ENCODE peak calls at places on chromosomes 13 and 19, in eight cellular contexts. One of them, this sample, is unnamed.

GRCh38 chr19:49272204-49272603 is 52.8 kb downstream of the SLC6A16 start:
- DNase-seq in SK-N-SH: no peak
- DNase-seq in RKO: peak
- DNase-seq in HFF-Myc: peak
- DNase-seq in stimulated activated CD4-positive, alpha-beta T cell treated with anti-CD3 and anti-CD28 coated beads, TNF-alpha, amount 100 ng/mL, for 48 hours: no peak
- DNase-seq in germinal center: no peak
- DNase-seq in activated T-cell treated with anti-CD3 and anti-CD28 coated beads for 1 hour: no peak
- DNase-seq in NCI-H1092 treated with DMSO at 0.1 percent for 48 hours: no peak
- DNase-seq in this sample: peak

GRCh38 chr19:8550070-8550469 is 27.2 kb downstream of the MYO1F start:
- DNase-seq in SK-N-SH: no peak
- DNase-seq in RKO: no peak
- DNase-seq in HFF-Myc: no peak
- DNase-seq in stimulated activated CD4-positive, alpha-beta T cell treated with anti-CD3 and anti-CD28 coated beads, TNF-alpha, amount 100 ng/mL, for 48 hours: no peak
- DNase-seq in germinal center: no peak
- DNase-seq in activated T-cell treated with anti-CD3 and anti-CD28 coated beads for 1 hour: no peak
- DNase-seq in NCI-H1092 treated with DMSO at 0.1 percent for 48 hours: no peak
- DNase-seq in this sample: no peak

GRCh38 chr13:99778500-99778899 is 193.1 kb downstream of the ZIC5 start:
- DNase-seq in SK-N-SH: no peak
- DNase-seq in RKO: no peak
- DNase-seq in HFF-Myc: no peak
- DNase-seq in stimulated activated CD4-positive, alpha-beta T cell treated with anti-CD3 and anti-CD28 coated beads, TNF-alpha, amount 100 ng/mL, for 48 hours: no peak
- DNase-seq in germinal center: no peak
- DNase-seq in activated T-cell treated with anti-CD3 and anti-CD28 coated beads for 1 hour: no peak
- DNase-seq in NCI-H1092 treated with DMSO at 0.1 percent for 48 hours: no peak
- DNase-seq in this sample: peak

GRCh38 chr19:50152578-50152977 is 10.5 kb downstream of the IZUMO2 start:
- DNase-seq in SK-N-SH: no peak
- DNase-seq in RKO: no peak
- DNase-seq in HFF-Myc: no peak
- DNase-seq in stimulated activated CD4-positive, alpha-beta T cell treated with anti-CD3 and anti-CD28 coated beads, TNF-alpha, amount 100 ng/mL, for 48 hours: no peak
- DNase-seq in germinal center: no peak
- DNase-seq in activated T-cell treated with anti-CD3 and anti-CD28 coated beads for 1 hour: no peak
- DNase-seq in NCI-H1092 treated with DMSO at 0.1 percent for 48 hours: no peak
- DNase-seq in this sample: no peak

GRCh38 chr19:7909471-7910067 is 5.1 kb upstream of the TGFBR3L start:
- DNase-seq in SK-N-SH: no peak
- DNase-seq in RKO: no peak
- DNase-seq in HFF-Myc: no peak
- DNase-seq in stimulated activated CD4-positive, alpha-beta T cell treated with anti-CD3 and anti-CD28 coated beads, TNF-alpha, amount 100 ng/mL, for 48 hours: no peak
- DNase-seq in germinal center: no peak
- DNase-seq in activated T-cell treated with anti-CD3 and anti-CD28 coated beads for 1 hour: no peak
- DNase-seq in NCI-H1092 treated with DMSO at 0.1 percent for 48 hours: no peak
- DNase-seq in this sample: no peak

GRCh38 chr19:31253816-31254551 is 95.3 kb downstream of the TSHZ3 start:
- DNase-seq in SK-N-SH: no peak
- DNase-seq in RKO: no peak
- DNase-seq in HFF-Myc: no peak
- DNase-seq in stimulated activated CD4-positive, alpha-beta T cell treated with anti-CD3 and anti-CD28 coated beads, TNF-alpha, amount 100 ng/mL, for 48 hours: no peak
- DNase-seq in germinal center: no peak
- DNase-seq in activated T-cell treated with anti-CD3 and anti-CD28 coated beads for 1 hour: no peak
- DNase-seq in NCI-H1092 treated with DMSO at 0.1 percent for 48 hours: no peak
- DNase-seq in this sample: peak

GRCh38 chr13:112105244-112105681 is 38.3 kb downstream of the SOX1 start:
- DNase-seq in SK-N-SH: no peak
- DNase-seq in RKO: no peak
- DNase-seq in HFF-Myc: no peak
- DNase-seq in stimulated activated CD4-positive, alpha-beta T cell treated with anti-CD3 and anti-CD28 coated beads, TNF-alpha, amount 100 ng/mL, for 48 hours: no peak
- DNase-seq in germinal center: no peak
- DNase-seq in activated T-cell treated with anti-CD3 and anti-CD28 coated beads for 1 hour: no peak
- DNase-seq in NCI-H1092 treated with DMSO at 0.1 percent for 48 hours: no peak
- DNase-seq in this sample: no peak

GRCh38 chr13:28161370-28161769 is 23.0 kb downstream of the PAN3 start:
- DNase-seq in SK-N-SH: no peak
- DNase-seq in RKO: peak
- DNase-seq in HFF-Myc: no peak
- DNase-seq in stimulated activated CD4-positive, alpha-beta T cell treated with anti-CD3 and anti-CD28 coated beads, TNF-alpha, amount 100 ng/mL, for 48 hours: no peak
- DNase-seq in germinal center: no peak
- DNase-seq in activated T-cell treated with anti-CD3 and anti-CD28 coated beads for 1 hour: no peak
- DNase-seq in NCI-H1092 treated with DMSO at 0.1 percent for 48 hours: no peak
- DNase-seq in this sample: peak

GRCh38 chr13:96089749-96090239 is at the start of gene HS6ST3:
- DNase-seq in SK-N-SH: peak
- DNase-seq in RKO: no peak
- DNase-seq in HFF-Myc: no peak
- DNase-seq in stimulated activated CD4-positive, alpha-beta T cell treated with anti-CD3 and anti-CD28 coated beads, TNF-alpha, amount 100 ng/mL, for 48 hours: no peak
- DNase-seq in germinal center: peak
- DNase-seq in activated T-cell treated with anti-CD3 and anti-CD28 coated beads for 1 hour: no peak
- DNase-seq in NCI-H1092 treated with DMSO at 0.1 percent for 48 hours: peak
- DNase-seq in this sample: peak

GRCh38 chr19:30464162-30464561 is 92.0 kb downstream of the ZNF536 start:
- DNase-seq in SK-N-SH: no peak
- DNase-seq in RKO: no peak
- DNase-seq in HFF-Myc: no peak
- DNase-seq in stimulated activated CD4-positive, alpha-beta T cell treated with anti-CD3 and anti-CD28 coated beads, TNF-alpha, amount 100 ng/mL, for 48 hours: no peak
- DNase-seq in germinal center: no peak
- DNase-seq in activated T-cell treated with anti-CD3 and anti-CD28 coated beads for 1 hour: no peak
- DNase-seq in NCI-H1092 treated with DMSO at 0.1 percent for 48 hours: no peak
- DNase-seq in this sample: no peak

GRCh38 chr13:87524775-87525174 is 146.4 kb upstream of the SLITRK5 start:
- DNase-seq in SK-N-SH: no peak
- DNase-seq in RKO: peak
- DNase-seq in HFF-Myc: no peak
- DNase-seq in stimulated activated CD4-positive, alpha-beta T cell treated with anti-CD3 and anti-CD28 coated beads, TNF-alpha, amount 100 ng/mL, for 48 hours: no peak
- DNase-seq in germinal center: no peak
- DNase-seq in activated T-cell treated with anti-CD3 and anti-CD28 coated beads for 1 hour: no peak
- DNase-seq in NCI-H1092 treated with DMSO at 0.1 percent for 48 hours: no peak
- DNase-seq in this sample: no peak

GRCh38 chr13:91384891-91385290 is 13.5 kb upstream of the GPC5 start:
- DNase-seq in SK-N-SH: no peak
- DNase-seq in RKO: no peak
- DNase-seq in HFF-Myc: no peak
- DNase-seq in stimulated activated CD4-positive, alpha-beta T cell treated with anti-CD3 and anti-CD28 coated beads, TNF-alpha, amount 100 ng/mL, for 48 hours: no peak
- DNase-seq in germinal center: no peak
- DNase-seq in activated T-cell treated with anti-CD3 and anti-CD28 coated beads for 1 hour: no peak
- DNase-seq in NCI-H1092 treated with DMSO at 0.1 percent for 48 hours: no peak
- DNase-seq in this sample: no peak

GRCh38 chr13:74287672-74288169 is 153.5 kb upstream of the KLF12 start:
- DNase-seq in SK-N-SH: peak
- DNase-seq in RKO: no peak
- DNase-seq in HFF-Myc: peak
- DNase-seq in stimulated activated CD4-positive, alpha-beta T cell treated with anti-CD3 and anti-CD28 coated beads, TNF-alpha, amount 100 ng/mL, for 48 hours: peak
- DNase-seq in germinal center: peak
- DNase-seq in activated T-cell treated with anti-CD3 and anti-CD28 coated beads for 1 hour: peak
- DNase-seq in NCI-H1092 treated with DMSO at 0.1 percent for 48 hours: peak
- DNase-seq in this sample: peak

GRCh38 chr19:7006305-7006704 is 14.9 kb downstream of the MBD3L2B start:
- DNase-seq in SK-N-SH: no peak
- DNase-seq in RKO: no peak
- DNase-seq in HFF-Myc: no peak
- DNase-seq in stimulated activated CD4-positive, alpha-beta T cell treated with anti-CD3 and anti-CD28 coated beads, TNF-alpha, amount 100 ng/mL, for 48 hours: no peak
- DNase-seq in germinal center: no peak
- DNase-seq in activated T-cell treated with anti-CD3 and anti-CD28 coated beads for 1 hour: no peak
- DNase-seq in NCI-H1092 treated with DMSO at 0.1 percent for 48 hours: no peak
- DNase-seq in this sample: no peak

GRCh38 chr19:16380943-16381755 is 56.5 kb downstream of the KLF2 start:
- DNase-seq in SK-N-SH: no peak
- DNase-seq in RKO: no peak
- DNase-seq in HFF-Myc: no peak
- DNase-seq in stimulated activated CD4-positive, alpha-beta T cell treated with anti-CD3 and anti-CD28 coated beads, TNF-alpha, amount 100 ng/mL, for 48 hours: no peak
- DNase-seq in germinal center: no peak
- DNase-seq in activated T-cell treated with anti-CD3 and anti-CD28 coated beads for 1 hour: no peak
- DNase-seq in NCI-H1092 treated with DMSO at 0.1 percent for 48 hours: no peak
- DNase-seq in this sample: no peak

GRCh38 chr19:44530777-44531176 is 1.3 kb upstream of the CEACAM20 start:
- DNase-seq in SK-N-SH: no peak
- DNase-seq in RKO: peak
- DNase-seq in HFF-Myc: no peak
- DNase-seq in stimulated activated CD4-positive, alpha-beta T cell treated with anti-CD3 and anti-CD28 coated beads, TNF-alpha, amount 100 ng/mL, for 48 hours: no peak
- DNase-seq in germinal center: no peak
- DNase-seq in activated T-cell treated with anti-CD3 and anti-CD28 coated beads for 1 hour: no peak
- DNase-seq in NCI-H1092 treated with DMSO at 0.1 percent for 48 hours: no peak
- DNase-seq in this sample: no peak

GRCh38 chr13:44257806-44258205 is 115.8 kb upstream of the SERP2 start:
- DNase-seq in SK-N-SH: no peak
- DNase-seq in RKO: no peak
- DNase-seq in HFF-Myc: no peak
- DNase-seq in stimulated activated CD4-positive, alpha-beta T cell treated with anti-CD3 and anti-CD28 coated beads, TNF-alpha, amount 100 ng/mL, for 48 hours: no peak
- DNase-seq in germinal center: no peak
- DNase-seq in activated T-cell treated with anti-CD3 and anti-CD28 coated beads for 1 hour: no peak
- DNase-seq in NCI-H1092 treated with DMSO at 0.1 percent for 48 hours: no peak
- DNase-seq in this sample: no peak

GRCh38 chr19:4972509-4973230 is 3.8 kb downstream of the KDM4B start:
- DNase-seq in SK-N-SH: peak
- DNase-seq in RKO: peak
- DNase-seq in HFF-Myc: peak
- DNase-seq in stimulated activated CD4-positive, alpha-beta T cell treated with anti-CD3 and anti-CD28 coated beads, TNF-alpha, amount 100 ng/mL, for 48 hours: no peak
- DNase-seq in germinal center: no peak
- DNase-seq in activated T-cell treated with anti-CD3 and anti-CD28 coated beads for 1 hour: no peak
- DNase-seq in NCI-H1092 treated with DMSO at 0.1 percent for 48 hours: no peak
- DNase-seq in this sample: peak

GRCh38 chr13:113475911-113476310 is 14.6 kb downstream of the DCUN1D2 start:
- DNase-seq in SK-N-SH: no peak
- DNase-seq in RKO: no peak
- DNase-seq in HFF-Myc: no peak
- DNase-seq in stimulated activated CD4-positive, alpha-beta T cell treated with anti-CD3 and anti-CD28 coated beads, TNF-alpha, amount 100 ng/mL, for 48 hours: no peak
- DNase-seq in germinal center: no peak
- DNase-seq in activated T-cell treated with anti-CD3 and anti-CD28 coated beads for 1 hour: no peak
- DNase-seq in NCI-H1092 treated with DMSO at 0.1 percent for 48 hours: no peak
- DNase-seq in this sample: no peak

GRCh38 chr19:54882758-54883157 is 8.7 kb downstream of the FCAR start:
- DNase-seq in SK-N-SH: no peak
- DNase-seq in RKO: peak
- DNase-seq in HFF-Myc: no peak
- DNase-seq in stimulated activated CD4-positive, alpha-beta T cell treated with anti-CD3 and anti-CD28 coated beads, TNF-alpha, amount 100 ng/mL, for 48 hours: no peak
- DNase-seq in germinal center: peak
- DNase-seq in activated T-cell treated with anti-CD3 and anti-CD28 coated beads for 1 hour: no peak
- DNase-seq in NCI-H1092 treated with DMSO at 0.1 percent for 48 hours: no peak
- DNase-seq in this sample: peak

GRCh38 chr13:100875392-100876043 is 200.9 kb upstream of the TMTC4 start:
- DNase-seq in SK-N-SH: no peak
- DNase-seq in RKO: peak
- DNase-seq in HFF-Myc: peak
- DNase-seq in stimulated activated CD4-positive, alpha-beta T cell treated with anti-CD3 and anti-CD28 coated beads, TNF-alpha, amount 100 ng/mL, for 48 hours: no peak
- DNase-seq in germinal center: no peak
- DNase-seq in activated T-cell treated with anti-CD3 and anti-CD28 coated beads for 1 hour: no peak
- DNase-seq in NCI-H1092 treated with DMSO at 0.1 percent for 48 hours: no peak
- DNase-seq in this sample: peak